ENCODE peak calls at places on chromosomes 16 and 17, in six cellular contexts. One of them, this sample, is unnamed.
A peak's percentile ranks its signal among the peaks of the same experiment; 100 is the strongest.

GRCh38 chr16:84648595-84649510 is 542 bp downstream of the KLHL36 start:
- DNase-seq in HCT116: no peak
- DNase-seq in GM23248: peak; percentile 40
- DNase-seq in K562: peak; percentile 94
- DNase-seq in H9: no peak
- DNase-seq in PC-3: peak; percentile 26
- DNase-seq in this sample: peak; percentile 25

GRCh38 chr17:31050948-31051347 is 43.8 kb upstream of the NF1 start:
- DNase-seq in HCT116: no peak
- DNase-seq in GM23248: no peak
- DNase-seq in K562: no peak
- DNase-seq in H9: peak; percentile 10
- DNase-seq in PC-3: no peak
- DNase-seq in this sample: no peak

GRCh38 chr17:77470800-77471733 is 330.3 kb downstream of the SEC14L1 start:
- DNase-seq in HCT116: peak; percentile 28
- DNase-seq in GM23248: peak; percentile 37
- DNase-seq in K562: peak; percentile 64
- DNase-seq in H9: peak; percentile 86
- DNase-seq in PC-3: peak; percentile 51
- DNase-seq in this sample: no peak

GRCh38 chr17:29835438-29836351 is 94.3 kb downstream of the SSH2 start:
- DNase-seq in HCT116: no peak
- DNase-seq in GM23248: peak; percentile 67
- DNase-seq in K562: no peak
- DNase-seq in H9: no peak
- DNase-seq in PC-3: peak; percentile 10
- DNase-seq in this sample: peak; percentile 37

GRCh38 chr17:1485311-1485747 is 7.2 kb downstream of the MYO1C start:
- DNase-seq in HCT116: no peak
- DNase-seq in GM23248: peak; percentile 62
- DNase-seq in K562: peak; percentile 37
- DNase-seq in H9: peak; percentile 88
- DNase-seq in PC-3: peak; percentile 17
- DNase-seq in this sample: peak; percentile 45

GRCh38 chr17:3770471-3770870 is 30.5 kb downstream of the ITGAE start:
- DNase-seq in HCT116: no peak
- DNase-seq in GM23248: no peak
- DNase-seq in K562: no peak
- DNase-seq in H9: no peak
- DNase-seq in PC-3: no peak
- DNase-seq in this sample: no peak

GRCh38 chr17:35069311-35069710 is 5.8 kb upstream of the RFFL start:
- DNase-seq in HCT116: no peak
- DNase-seq in GM23248: peak; percentile 84
- DNase-seq in K562: no peak
- DNase-seq in H9: no peak
- DNase-seq in PC-3: no peak
- DNase-seq in this sample: no peak

GRCh38 chr17:9003355-9004131 is 17.8 kb upstream of the NTN1 start:
- DNase-seq in HCT116: no peak
- DNase-seq in GM23248: peak; percentile 12
- DNase-seq in K562: no peak
- DNase-seq in H9: peak; percentile 61
- DNase-seq in PC-3: no peak
- DNase-seq in this sample: peak; percentile 25

GRCh38 chr16:30069575-30070462 is 4.3 kb downstream of the ALDOA start:
- DNase-seq in HCT116: no peak
- DNase-seq in GM23248: no peak
- DNase-seq in K562: no peak
- DNase-seq in H9: no peak
- DNase-seq in PC-3: no peak
- DNase-seq in this sample: no peak

GRCh38 chr16:30068750-30069574 is 3.4 kb downstream of the ALDOA start:
- DNase-seq in HCT116: no peak
- DNase-seq in GM23248: peak; percentile 65
- DNase-seq in K562: no peak
- DNase-seq in H9: no peak
- DNase-seq in PC-3: peak; percentile 29
- DNase-seq in this sample: no peak

GRCh38 chr16:30066882-30067583 is 1.5 kb downstream of the ALDOA start:
- DNase-seq in HCT116: no peak
- DNase-seq in GM23248: peak; percentile 40
- DNase-seq in K562: no peak
- DNase-seq in H9: no peak
- DNase-seq in PC-3: no peak
- DNase-seq in this sample: no peak

GRCh38 chr16:30067584-30067916 is 2.0 kb downstream of the ALDOA start:
- DNase-seq in HCT116: no peak
- DNase-seq in GM23248: no peak
- DNase-seq in K562: no peak
- DNase-seq in H9: no peak
- DNase-seq in PC-3: no peak
- DNase-seq in this sample: no peak

DNA sequence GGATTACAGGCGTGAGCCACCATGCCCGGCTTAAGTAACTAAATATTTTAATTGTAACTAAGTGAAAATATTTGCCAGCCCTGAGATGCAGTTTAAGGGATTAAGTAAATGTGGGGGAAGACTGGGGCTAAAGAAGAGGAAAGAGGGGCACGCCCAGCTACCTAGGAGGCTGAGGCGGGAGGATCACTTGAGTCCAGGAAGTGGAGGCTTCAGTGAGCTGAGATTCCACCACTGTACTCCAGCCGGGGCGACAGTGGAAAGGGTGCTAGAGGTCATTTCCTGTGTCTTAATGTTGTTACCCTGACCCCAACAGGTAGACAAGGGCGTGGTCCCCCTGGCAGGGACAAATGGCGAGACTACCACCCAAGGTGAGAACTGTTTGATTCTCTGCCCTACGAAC is 2.8 kb downstream of the ALDOA start:
- DNase-seq in HCT116: no peak
- DNase-seq in GM23248: no peak
- DNase-seq in K562: no peak
- DNase-seq in H9: no peak
- DNase-seq in PC-3: no peak
- DNase-seq in this sample: no peak
- H3K9ac ChIP-seq in HCT116: no peak overlapping the region
- H3K9ac ChIP-seq in GM23248: peak overlapping the region; percentile 92
- H3K9ac ChIP-seq in K562: peak overlapping the region; percentile 93
- H3K9ac ChIP-seq in H9: no peak overlapping the region
- H3K9ac ChIP-seq in PC-3: no peak overlapping the region
- H3K9ac ChIP-seq in this sample: no peak overlapping the region

GRCh38 chr17:48582750-48583069 is 4.6 kb upstream of the HOXB4 start:
- DNase-seq in HCT116: no peak
- DNase-seq in GM23248: no peak
- DNase-seq in K562: no peak
- DNase-seq in H9: no peak
- DNase-seq in PC-3: no peak
- DNase-seq in this sample: no peak
- H3K9ac ChIP-seq in HCT116: peak overlapping the region; percentile 63
- H3K9ac ChIP-seq in GM23248: peak overlapping the region; percentile 85
- H3K9ac ChIP-seq in K562: peak overlapping the region; percentile 95
- H3K9ac ChIP-seq in H9: no peak overlapping the region
- H3K9ac ChIP-seq in PC-3: no peak overlapping the region
- H3K9ac ChIP-seq in this sample: no peak overlapping the region

GRCh38 chr17:10278218-10278617 is 79.8 kb upstream of the GAS7 start:
- DNase-seq in HCT116: no peak
- DNase-seq in GM23248: no peak
- DNase-seq in K562: no peak
- DNase-seq in H9: no peak
- DNase-seq in PC-3: no peak
- DNase-seq in this sample: peak; percentile 28
- H3K9ac ChIP-seq in HCT116: no peak overlapping the region
- H3K9ac ChIP-seq in GM23248: no peak overlapping the region
- H3K9ac ChIP-seq in K562: no peak overlapping the region
- H3K9ac ChIP-seq in H9: no peak overlapping the region
- H3K9ac ChIP-seq in PC-3: no peak overlapping the region
- H3K9ac ChIP-seq in this sample: no peak overlapping the region

DNA sequence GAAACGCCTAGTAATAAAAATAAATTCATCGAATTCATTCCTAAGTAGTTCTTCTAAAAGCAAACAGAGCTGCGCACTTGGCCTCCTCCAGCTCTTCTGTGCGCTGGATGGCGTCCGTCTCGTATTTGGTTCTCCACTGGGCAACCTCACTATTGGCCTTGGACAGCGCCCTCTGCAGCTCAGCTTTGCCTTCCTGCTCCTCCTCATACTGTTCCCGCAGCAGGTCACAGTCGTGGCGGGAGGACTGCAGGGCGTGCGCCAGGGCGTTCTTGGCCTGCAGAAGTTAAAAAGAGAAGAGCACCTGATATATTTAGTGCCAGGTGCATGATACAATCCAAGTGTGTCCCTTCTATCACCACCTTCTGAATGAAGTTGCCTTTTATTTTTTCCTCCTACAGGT is 21.8 kb downstream of the MYH3 start:
- DNase-seq in HCT116: no peak
- DNase-seq in GM23248: no peak
- DNase-seq in K562: no peak
- DNase-seq in H9: peak; percentile 72
- DNase-seq in PC-3: no peak
- DNase-seq in this sample: no peak
- H3K9ac ChIP-seq in HCT116: no peak overlapping the region
- H3K9ac ChIP-seq in GM23248: no peak overlapping the region
- H3K9ac ChIP-seq in K562: no peak overlapping the region
- H3K9ac ChIP-seq in H9: no peak overlapping the region
- H3K9ac ChIP-seq in PC-3: no peak overlapping the region
- H3K9ac ChIP-seq in this sample: no peak overlapping the region

DNA sequence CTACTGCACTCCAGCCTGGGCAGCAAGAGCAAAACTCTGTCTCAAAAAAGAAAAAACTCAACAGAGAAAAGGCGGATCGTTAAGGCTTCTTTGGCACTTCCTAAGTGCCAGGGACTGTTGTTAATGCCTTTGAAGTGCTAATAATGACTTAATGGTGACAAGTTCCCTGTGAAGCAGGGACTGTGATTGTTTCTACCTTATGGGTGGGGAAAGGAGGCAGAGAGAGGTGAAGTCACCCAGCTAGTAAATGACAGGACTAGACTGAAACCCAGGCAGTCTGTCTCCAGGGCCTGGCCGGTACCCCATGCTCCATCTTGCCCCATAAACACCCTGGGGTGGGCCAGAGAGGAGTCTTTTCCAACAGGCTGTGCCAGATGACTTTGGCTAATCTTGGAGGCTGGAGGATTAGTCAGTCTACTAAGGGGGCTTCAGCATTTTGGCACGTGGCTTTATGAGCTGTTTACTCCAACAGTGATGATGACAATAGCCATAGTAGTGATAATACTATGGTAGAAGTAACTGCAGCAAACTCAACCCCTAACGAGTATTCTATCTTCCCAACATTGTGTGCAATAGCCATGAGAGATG is 26.9 kb downstream of the ABCC1 start:
- DNase-seq in HCT116: no peak
- DNase-seq in GM23248: peak; percentile 59
- DNase-seq in K562: no peak
- DNase-seq in H9: no peak
- DNase-seq in PC-3: no peak
- DNase-seq in this sample: no peak
- H3K9ac ChIP-seq in HCT116: no peak overlapping the region
- H3K9ac ChIP-seq in GM23248: peak overlapping the region; percentile 83
- H3K9ac ChIP-seq in K562: no peak overlapping the region
- H3K9ac ChIP-seq in H9: no peak overlapping the region
- H3K9ac ChIP-seq in PC-3: no peak overlapping the region
- H3K9ac ChIP-seq in this sample: no peak overlapping the region

GRCh38 chr17:61354895-61355294 is 44.7 kb upstream of the TBX2 start:
- DNase-seq in HCT116: no peak
- DNase-seq in GM23248: no peak
- DNase-seq in K562: no peak
- DNase-seq in H9: peak; percentile 58
- DNase-seq in PC-3: no peak
- DNase-seq in this sample: no peak
- H3K9ac ChIP-seq in HCT116: no peak overlapping the region
- H3K9ac ChIP-seq in GM23248: no peak overlapping the region
- H3K9ac ChIP-seq in K562: no peak overlapping the region
- H3K9ac ChIP-seq in H9: no peak overlapping the region
- H3K9ac ChIP-seq in PC-3: no peak overlapping the region
- H3K9ac ChIP-seq in this sample: no peak overlapping the region